ENCODE peak calls at places on chromosome 20, in four cellular contexts. L is stimulated activated naive CD4-positive, alpha-beta T cell treated with Interleukin-2 at 50 U/mL for 16 hours; G is EH; A is stimulated activated CD4-positive, alpha-beta T cell treated with anti-CD3 and anti-CD28 coated beads, TNF-alpha, amount 100 ng/mL, for 4 hours. M is an unnamed sample.

GRCh38 chr20:49510562-49511117 is 28.2 kb upstream of the KCNB1 start:
- DNase-seq in L (no peak), G (peak), A (no peak), M (peak)

GRCh38 chr20:21701171-21701876 is 4.1 kb upstream of the PAX1 start:
- DNase-seq in L (no peak), G (no peak), A (no peak), M (no peak)

GRCh38 chr20:2914160-2914559 is 40.9 kb downstream of the PTPRA start:
- DNase-seq in L (no peak), G (no peak), A (no peak), M (no peak)

GRCh38 chr20:43590036-43590391 is 723 bp upstream of the IFT52 start:
- DNase-seq in L (no peak), G (no peak), A (no peak), M (no peak)

GRCh38 chr20:56467969-56468316 is 484 bp upstream of the RTF2 start:
- DNase-seq in L (no peak), G (no peak), A (no peak), M (no peak)

GRCh38 chr20:41098703-41099250 is 38.6 kb upstream of the PLCG1 start:
- DNase-seq in L (no peak), G (peak), A (no peak), M (peak)

GRCh38 chr20:12207875-12208274 is 290.2 kb downstream of the BTBD3 start:
- DNase-seq in L (no peak), G (peak), A (no peak), M (peak)

GRCh38 chr20:20525756-20526155 is 157.9 kb downstream of the INSM1 start:
- DNase-seq in L (no peak), G (no peak), A (no peak), M (no peak)

GRCh38 chr20:62702886-62703852 is 5.5 kb upstream of the NTSR1 start:
- DNase-seq in L (peak), G (peak), A (peak), M (peak)

GRCh38 chr20:45500022-45500421 is 15.4 kb downstream of the SPINT3 start:
- DNase-seq in L (no peak), G (no peak), A (no peak), M (no peak)

GRCh38 chr20:14800743-14801425 is 463.5 kb upstream of the FLRT3 start:
- DNase-seq in L (no peak), G (no peak), A (no peak), M (no peak)

GRCh38 chr20:4814696-4815252 is 93.1 kb downstream of the PRND start:
- DNase-seq in L (peak), G (no peak), A (peak), M (no peak)

GRCh38 chr20:25000268-25000801 is 7.8 kb upstream of the APMAP start:
- DNase-seq in L (no peak), G (peak), A (no peak), M (peak)

GRCh38 chr20:43982016-43982415 is 67.4 kb downstream of the TOX2 start:
- DNase-seq in L (no peak), G (no peak), A (no peak), M (no peak)

GRCh38 chr20:38426498-38426897 is 8.6 kb downstream of the SNHG17 start:
- DNase-seq in L (no peak), G (no peak), A (no peak), M (peak)

GRCh38 chr20:46573234-46573633 is 22.8 kb upstream of the OCSTAMP start:
- DNase-seq in L (no peak), G (no peak), A (no peak), M (no peak)

GRCh38 chr20:34249291-34249690 is 8.1 kb downstream of the ASIP start:
- DNase-seq in L (no peak), G (no peak), A (no peak), M (peak)

GRCh38 chr20:61185181-61185580 is 66.9 kb upstream of the CDH4 start:
- DNase-seq in L (no peak), G (peak), A (no peak), M (no peak)

GRCh38 chr20:63194007-63194820 is 21.7 kb downstream of the YTHDF1 start:
- DNase-seq in L (no peak), G (no peak), A (no peak), M (no peak)